ENCODE peak calls at places on chromosome 1, in four cellular contexts. Q, X, B and H are unnamed samples.

GRCh38 chr1:184407816-184408510 is 21.1 kb downstream of the C1orf21 start:
- DNase-seq in Q (no peak), X (no peak), B (peak; percentile 23), H (no peak)

GRCh38 chr1:181483084-181483559 is at the start of gene CACNA1E:
- DNase-seq in Q (no peak), X (no peak), B (no peak), H (no peak)

GRCh38 chr1:38455829-38456563 is 403.6 kb downstream of the RRAGC start:
- DNase-seq in Q (no peak), X (no peak), B (peak; percentile 1), H (no peak)

GRCh38 chr1:233981042-233981670 is 76.7 kb downstream of the SLC35F3 start:
- DNase-seq in Q (no peak), X (no peak), B (no peak), H (no peak)

GRCh38 chr1:20402585-20403422 is 83.2 kb downstream of the CAMK2N1 start:
- DNase-seq in Q (no peak), X (no peak), B (no peak), H (no peak)

GRCh38 chr1:93219443-93219842 is 38.9 kb downstream of the CCDC18 start:
- DNase-seq in Q (no peak), X (no peak), B (no peak), H (no peak)

GRCh38 chr1:230919201-230919600 is 50.9 kb upstream of the C1orf198 start:
- DNase-seq in Q (no peak), X (no peak), B (no peak), H (no peak)

GRCh38 chr1:30516505-30516858 is 206.9 kb downstream of the MATN1 start:
- DNase-seq in Q (no peak), X (no peak), B (no peak), H (no peak)

GRCh38 chr1:116346943-116347673 is 25.9 kb upstream of the ATP1A1 start:
- DNase-seq in Q (no peak), X (no peak), B (no peak), H (no peak)

GRCh38 chr1:164637461-164638375 is 78.7 kb downstream of the PBX1 start:
- DNase-seq in Q (peak; percentile 63), X (no peak), B (peak; percentile 91), H (no peak)

GRCh38 chr1:246787781-246788513 is 63.7 kb downstream of the SCCPDH start:
- DNase-seq in Q (no peak), X (no peak), B (no peak), H (no peak)

GRCh38 chr1:172135076-172135672 is 285.3 kb upstream of the C1orf105 start:
- DNase-seq in Q (no peak), X (peak; percentile 31), B (peak; percentile 43), H (no peak)

GRCh38 chr1:84299536-84300260 is 1.8 kb upstream of the SAMD13 start:
- DNase-seq in Q (no peak), X (no peak), B (peak; percentile 35), H (no peak)

GRCh38 chr1:217418241-217418840 is 212.5 kb downstream of the GPATCH2 start:
- DNase-seq in Q (no peak), X (no peak), B (no peak), H (no peak)

GRCh38 chr1:245715970-245716369 is 561.2 kb downstream of the KIF26B start:
- DNase-seq in Q (no peak), X (no peak), B (peak; percentile 87), H (peak; percentile 32)

GRCh38 chr1:55826413-55827080 is 611.4 kb upstream of the USP24 start:
- DNase-seq in Q (no peak), X (no peak), B (no peak), H (no peak)

GRCh38 chr1:151340870-151341754 is 5.9 kb downstream of the RFX5 start:
- DNase-seq in Q (peak; percentile 43), X (peak; percentile 94), B (peak; percentile 89), H (peak; percentile 41)

GRCh38 chr1:52159033-52159789 is 17.3 kb downstream of the ZFYVE9 start:
- DNase-seq in Q (no peak), X (no peak), B (no peak), H (no peak)

GRCh38 chr1:35448344-35448801 is 108.8 kb downstream of the KIAA0319L start:
- DNase-seq in Q (no peak), X (no peak), B (peak; percentile 99), H (peak; percentile 85)

GRCh38 chr1:32992489-32993214 is 28.0 kb upstream of the RNF19B start:
- DNase-seq in Q (peak; percentile 74), X (peak; percentile 72), B (peak; percentile 96), H (peak; percentile 79)

GRCh38 chr1:112165375-112165774 is 175.9 kb upstream of the KCND3 start:
- DNase-seq in Q (no peak), X (no peak), B (no peak), H (no peak)

GRCh38 chr1:223216482-223217205 is 73.6 kb upstream of the TLR5 start:
- DNase-seq in Q (no peak), X (peak; percentile 29), B (no peak), H (no peak)

GRCh38 chr1:107786214-107786842 is 178.7 kb downstream of the VAV3 start:
- DNase-seq in Q (no peak), X (no peak), B (no peak), H (no peak)

GRCh38 chr1:28926629-28927441 is 12.5 kb downstream of the EPB41 start:
- DNase-seq in Q (no peak), X (peak; percentile 23), B (peak; percentile 52), H (no peak)

GRCh38 chr1:200693327-200693726 is 23.6 kb upstream of the DDX59 start:
- DNase-seq in Q (no peak), X (no peak), B (no peak), H (no peak)

GRCh38 chr1:28374297-28374696 is 4.8 kb downstream of the PHACTR4 start:
- DNase-seq in Q (no peak), X (no peak), B (peak; percentile 44), H (no peak)

GRCh38 chr1:24754229-24754628 is 9.0 kb downstream of the CLIC4 start:
- DNase-seq in Q (no peak), X (no peak), B (peak; percentile 76), H (no peak)

GRCh38 chr1:204929487-204930185 is 59.0 kb downstream of the NFASC start:
- DNase-seq in Q (no peak), X (no peak), B (no peak), H (no peak)

GRCh38 chr1:36994294-36994693 is 40.0 kb downstream of the GRIK3 start:
- DNase-seq in Q (no peak), X (no peak), B (no peak), H (no peak)

GRCh38 chr1:230158422-230159291 is 91.6 kb downstream of the GALNT2 start:
- DNase-seq in Q (peak; percentile 24), X (peak; percentile 57), B (no peak), H (no peak)

GRCh38 chr1:8565802-8566201 is 247.9 kb downstream of the SLC45A1 start:
- DNase-seq in Q (no peak), X (no peak), B (no peak), H (no peak)

GRCh38 chr1:201471772-201472171 is 2.8 kb upstream of the PHLDA3 start:
- DNase-seq in Q (no peak), X (no peak), B (peak; percentile 78), H (peak; percentile 57)

GRCh38 chr1:233859446-233859845 is 45.0 kb upstream of the SLC35F3 start:
- DNase-seq in Q (no peak), X (peak; percentile 7), B (no peak), H (no peak)

GRCh38 chr1:44239337-44239960 is 26.2 kb downstream of the DMAP1 start:
- DNase-seq in Q (peak; percentile 40), X (peak; percentile 74), B (peak; percentile 27), H (no peak)

DNA sequence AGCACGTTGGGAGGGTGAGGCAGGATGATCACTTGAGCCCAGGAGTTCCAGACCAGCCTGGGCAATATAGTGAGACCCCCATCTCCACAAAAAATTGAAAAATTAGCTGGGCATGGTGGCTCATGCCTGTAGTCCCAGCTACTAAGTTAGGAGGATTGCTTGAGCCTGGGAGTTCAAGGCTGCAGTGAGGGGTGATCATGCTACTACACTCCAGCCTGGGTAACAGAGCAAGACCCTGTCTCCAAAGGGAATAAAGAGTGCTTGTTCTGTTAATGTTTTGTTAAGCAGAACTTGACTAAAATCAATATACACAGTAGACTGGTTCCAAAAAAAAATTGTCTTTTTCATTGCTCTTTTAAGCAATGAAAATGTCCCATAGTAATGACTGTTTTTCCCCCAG is 146.4 kb downstream of the SYT2 start:
- DNase-seq in Q (no peak), X (no peak), B (no peak), H (no peak)
- TF ChIP-seq CTCF in Q (no peak), X (no peak), B (no peak), H (no peak)

DNA sequence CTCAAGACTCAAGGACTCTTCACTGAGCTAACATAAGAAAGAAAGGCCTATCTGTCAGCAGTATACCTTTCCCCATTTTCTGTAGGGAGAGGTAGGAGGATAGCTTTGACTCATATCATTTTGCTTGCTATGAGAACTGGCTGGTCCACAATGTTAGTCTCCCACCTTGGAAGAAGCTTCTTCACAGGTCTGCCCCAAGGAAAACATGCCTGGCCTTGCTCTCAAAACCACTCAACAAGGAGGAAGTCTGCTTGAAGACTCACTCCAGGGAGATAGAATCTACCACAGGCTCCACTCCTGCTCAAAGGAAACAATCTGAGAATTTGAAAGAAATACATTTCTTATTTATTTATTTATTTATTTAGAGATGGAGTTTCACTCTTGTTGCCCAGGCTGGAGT is 29.5 kb upstream of the LAMC1 start:
- DNase-seq in Q (no peak), X (no peak), B (no peak), H (no peak)
- TF ChIP-seq CTCF in Q (no peak), X (no peak), B (no peak), H (no peak)

GRCh38 chr1:1591452-1591851 is 8.5 kb downstream of the FNDC10 start:
- DNase-seq in Q (no peak), X (no peak), B (no peak), H (no peak)
- TF ChIP-seq CTCF in Q (no peak), X (no peak), B (no peak), H (no peak)

GRCh38 chr1:208540724-208541123 is 296.5 kb upstream of the PLXNA2 start:
- DNase-seq in Q (no peak), X (no peak), B (no peak), H (no peak)
- TF ChIP-seq CTCF in Q (no peak), X (no peak), B (no peak), H (no peak)

DNA sequence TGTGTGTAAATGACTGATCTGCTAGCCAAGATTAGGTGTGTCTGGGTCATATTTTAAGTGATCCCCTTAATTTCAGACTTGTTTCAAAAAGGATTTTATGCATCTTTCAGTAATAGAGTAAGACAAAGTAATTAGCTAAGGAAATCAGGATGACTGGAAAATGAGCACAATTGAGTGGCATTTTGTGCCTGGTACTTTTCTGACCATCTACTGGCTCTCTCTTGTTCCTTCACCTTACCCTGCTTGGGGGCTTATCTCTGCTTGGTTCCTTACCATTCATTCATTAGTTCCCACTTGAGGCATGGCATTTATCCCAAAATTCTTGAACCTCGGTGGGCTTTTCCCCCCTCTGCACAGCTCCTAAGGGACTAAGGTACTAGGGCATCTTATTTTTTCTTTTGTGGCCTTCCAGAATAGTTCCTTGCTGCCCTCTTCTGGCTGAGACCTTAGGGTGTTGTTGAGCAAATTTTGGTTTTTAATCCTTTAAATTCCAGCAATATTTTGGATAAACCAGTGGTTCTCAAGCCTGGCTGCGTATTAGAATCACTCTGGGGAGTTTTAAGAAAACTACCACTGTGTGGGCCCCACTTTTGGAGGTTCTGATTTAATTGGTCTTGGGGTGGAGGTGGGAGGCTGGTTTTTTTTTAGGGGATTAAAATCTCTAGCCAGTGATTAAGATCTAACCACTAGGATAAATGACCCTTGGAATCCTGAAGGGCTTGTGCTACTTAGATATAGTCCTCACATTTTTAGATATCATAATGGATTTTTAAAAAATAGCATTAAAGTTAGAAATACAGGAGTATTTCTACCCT is 50.8 kb downstream of the HS2ST1 start:
- DNase-seq in Q (no peak), X (peak; percentile 24), B (peak; percentile 73), H (peak; percentile 11)
- TF ChIP-seq CTCF in Q (peak; percentile 73), X (peak; percentile 61), B (peak; percentile 87), H (peak; percentile 82)

GRCh38 chr1:41891403-41891896 is 27.3 kb downstream of the HIVEP3 start:
- DNase-seq in Q (peak; percentile 36), X (peak; percentile 39), B (peak; percentile 57), H (no peak)
- TF ChIP-seq CTCF in Q (no peak), X (peak; percentile 19), B (peak; percentile 14), H (no peak)

GRCh38 chr1:73839922-73840321 is 358.1 kb downstream of the LRRIQ3 start:
- DNase-seq in Q (no peak), X (peak; percentile 20), B (peak; percentile 9), H (no peak)
- TF ChIP-seq CTCF in Q (peak; percentile 22), X (peak; percentile 69), B (peak; percentile 22), H (no peak)